ENCODE peak calls at places on chromosomes 7 and 10, in eight cellular contexts. M, P, N, A, X, Y, K and J are unnamed samples.

GRCh38 chr7:105654994-105655900 is 74.0 kb upstream of the EFCAB10 start:
- DNase-seq in M (no peak), P (peak; percentile 62), N (no peak), A (no peak), X (no peak), Y (no peak), K (no peak), J (no peak)

GRCh38 chr10:93813507-93814465 is 56.0 kb downstream of the LGI1 start:
- DNase-seq in M (peak; percentile 49), P (peak; percentile 36), N (peak; percentile 45), A (peak; percentile 14), X (peak; percentile 48), Y (no peak), K (no peak), J (peak; percentile 75)

GRCh38 chr7:18978108-18978495 is 139.3 kb downstream of the TWIST1 start:
- DNase-seq in M (no peak), P (peak; percentile 95), N (no peak), A (peak; percentile 91), X (no peak), Y (no peak), K (no peak), J (peak; percentile 16)

GRCh38 chr7:7738177-7738576 is 19.8 kb upstream of the RPA3 start:
- DNase-seq in M (no peak), P (no peak), N (no peak), A (no peak), X (no peak), Y (no peak), K (no peak), J (no peak)

GRCh38 chr7:158885624-158886023 is 29.3 kb downstream of the DYNC2I1 start:
- DNase-seq in M (no peak), P (peak; percentile 2), N (no peak), A (no peak), X (no peak), Y (no peak), K (no peak), J (no peak)

GRCh38 chr7:113217314-113217713 is 99.0 kb upstream of the SMIM30 start:
- DNase-seq in M (no peak), P (no peak), N (no peak), A (no peak), X (no peak), Y (no peak), K (no peak), J (no peak)

GRCh38 chr7:99040104-99040958 is 103.6 kb downstream of the SMURF1 start:
- DNase-seq in M (peak; percentile 81), P (peak; percentile 82), N (peak; percentile 85), A (peak; percentile 85), X (peak; percentile 81), Y (peak; percentile 83), K (peak; percentile 6), J (peak; percentile 93)

GRCh38 chr10:79458483-79458882 is 13.1 kb upstream of the ZCCHC24 start:
- DNase-seq in M (no peak), P (no peak), N (no peak), A (no peak), X (no peak), Y (no peak), K (no peak), J (no peak)

GRCh38 chr10:1266033-1266802 is 210.0 kb downstream of the WDR37 start:
- DNase-seq in M (no peak), P (no peak), N (no peak), A (no peak), X (no peak), Y (no peak), K (no peak), J (no peak)

GRCh38 chr7:116434820-116435341 is 64.7 kb upstream of the CAV2 start:
- DNase-seq in M (no peak), P (peak; percentile 76), N (no peak), A (peak; percentile 39), X (no peak), Y (no peak), K (no peak), J (no peak)

GRCh38 chr10:62916157-62916603 is 100.0 kb upstream of the EGR2 start:
- DNase-seq in M (no peak), P (peak; percentile 29), N (no peak), A (peak; percentile 29), X (no peak), Y (no peak), K (no peak), J (no peak)

GRCh38 chr10:61643316-61643751 is 19.4 kb upstream of the CABCOCO1 start:
- DNase-seq in M (no peak), P (peak; percentile 46), N (no peak), A (peak; percentile 48), X (no peak), Y (no peak), K (no peak), J (no peak)

GRCh38 chr7:80916770-80917681 is 1.8 kb downstream of the SEMA3C start:
- DNase-seq in M (no peak), P (peak; percentile 86), N (no peak), A (peak; percentile 50), X (no peak), Y (no peak), K (no peak), J (peak; percentile 35)

GRCh38 chr10:48449501-48450232 is 143.2 kb downstream of the MAPK8 start:
- DNase-seq in M (no peak), P (no peak), N (peak; percentile 49), A (no peak), X (peak; percentile 74), Y (no peak), K (no peak), J (peak; percentile 63)

GRCh38 chr7:158586499-158587191 is 978 bp downstream of the PTPRN2 start:
- DNase-seq in M (no peak), P (no peak), N (peak; percentile 60), A (no peak), X (no peak), Y (peak; percentile 49), K (no peak), J (no peak)

GRCh38 chr10:49161411-49161997 is 26.7 kb downstream of the TMEM273 start:
- DNase-seq in M (no peak), P (peak; percentile 60), N (no peak), A (peak; percentile 30), X (no peak), Y (peak; percentile 68), K (no peak), J (peak; percentile 72)

GRCh38 chr7:120272261-120272895 is 597 bp upstream of the KCND2 start:
- DNase-seq in M (no peak), P (peak; percentile 48), N (no peak), A (peak; percentile 43), X (peak; percentile 35), Y (no peak), K (no peak), J (peak; percentile 78)

GRCh38 chr10:95260909-95261552 is 29.8 kb downstream of the PDLIM1 start:
- DNase-seq in M (no peak), P (peak; percentile 50), N (no peak), A (no peak), X (no peak), Y (no peak), K (no peak), J (no peak)

GRCh38 chr7:77327067-77327931 is 88.8 kb downstream of the GSAP start:
- DNase-seq in M (no peak), P (peak; percentile 47), N (no peak), A (no peak), X (no peak), Y (no peak), K (no peak), J (no peak)

GRCh38 chr7:54967384-54967783 is 51.4 kb upstream of the EGFR start:
- DNase-seq in M (no peak), P (no peak), N (no peak), A (no peak), X (no peak), Y (no peak), K (no peak), J (no peak)

GRCh38 chr10:317219-317868 is 182.1 kb downstream of the ZMYND11 start:
- DNase-seq in M (no peak), P (peak; percentile 45), N (no peak), A (no peak), X (no peak), Y (peak; percentile 70), K (no peak), J (no peak)

GRCh38 chr7:48105045-48105444 is 16.0 kb downstream of the UPP1 start:
- DNase-seq in M (no peak), P (no peak), N (no peak), A (no peak), X (no peak), Y (no peak), K (no peak), J (no peak)

GRCh38 chr7:5594616-5595544 is 171.2 kb upstream of the TNRC18 start:
- DNase-seq in M (peak; percentile 64), P (peak; percentile 55), N (no peak), A (no peak), X (no peak), Y (no peak), K (no peak), J (no peak)

GRCh38 chr10:72086466-72087391 is 1.6 kb downstream of the SPOCK2 start:
- DNase-seq in M (no peak), P (no peak), N (no peak), A (no peak), X (peak; percentile 29), Y (peak; percentile 82), K (peak; percentile 47), J (no peak)

GRCh38 chr7:156059374-156059773 is 247.1 kb upstream of the SHH start:
- DNase-seq in M (no peak), P (no peak), N (no peak), A (no peak), X (no peak), Y (no peak), K (no peak), J (no peak)

GRCh38 chr10:6348091-6348862 is 145.5 kb downstream of the PFKFB3 start:
- DNase-seq in M (no peak), P (peak; percentile 33), N (peak; percentile 32), A (no peak), X (peak; percentile 76), Y (peak; percentile 81), K (peak; percentile 75), J (peak; percentile 90)

GRCh38 chr7:106793015-106793651 is 71.9 kb upstream of the PIK3CG start:
- DNase-seq in M (peak; percentile 4), P (peak; percentile 20), N (no peak), A (no peak), X (no peak), Y (no peak), K (no peak), J (peak; percentile 6)

GRCh38 chr7:157022681-157023588 is 12.5 kb upstream of the MNX1 start:
- DNase-seq in M (no peak), P (no peak), N (no peak), A (no peak), X (no peak), Y (no peak), K (no peak), J (no peak)

GRCh38 chr7:40608321-40609075 is 473.7 kb downstream of the SUGCT start:
- DNase-seq in M (no peak), P (no peak), N (no peak), A (peak; percentile 18), X (no peak), Y (no peak), K (no peak), J (no peak)

GRCh38 chr7:17523813-17524741 is 225.6 kb downstream of the AHR start:
- DNase-seq in M (no peak), P (peak; percentile 87), N (no peak), A (no peak), X (no peak), Y (no peak), K (no peak), J (no peak)